ENCODE peak calls at places on chromosomes 11 and 22, in ten cellular contexts. One of them, this sample, is unnamed.

GRCh38 chr11:104728927-104729326 is 169.3 kb downstream of the CASP12 start:
- DNase-seq in suprapubic skin: no peak
- DNase-seq in sigmoid colon: no peak
- DNase-seq in GM23338: no peak
- DNase-seq in stomach: no peak
- DNase-seq in breast epithelium: no peak
- DNase-seq in transverse colon: no peak
- DNase-seq in H1: no peak
- DNase-seq in spleen: no peak
- DNase-seq in HCT116: no peak
- DNase-seq in this sample: no peak

GRCh38 chr11:606245-606644 is 9.5 kb downstream of the IRF7 start:
- DNase-seq in suprapubic skin: peak; percentile 69
- DNase-seq in sigmoid colon: peak; percentile 86
- DNase-seq in GM23338: no peak
- DNase-seq in stomach: peak; percentile 80
- DNase-seq in breast epithelium: peak; percentile 69
- DNase-seq in transverse colon: no peak
- DNase-seq in H1: no peak
- DNase-seq in spleen: no peak
- DNase-seq in HCT116: no peak
- DNase-seq in this sample: peak; percentile 56

GRCh38 chr11:98099371-98099770 is 921.4 kb upstream of the CNTN5 start:
- DNase-seq in suprapubic skin: no peak
- DNase-seq in sigmoid colon: no peak
- DNase-seq in GM23338: no peak
- DNase-seq in stomach: no peak
- DNase-seq in breast epithelium: no peak
- DNase-seq in transverse colon: no peak
- DNase-seq in H1: no peak
- DNase-seq in spleen: no peak
- DNase-seq in HCT116: no peak
- DNase-seq in this sample: no peak

GRCh38 chr11:10075141-10075540 is 218.9 kb downstream of the SBF2 start:
- DNase-seq in suprapubic skin: no peak
- DNase-seq in sigmoid colon: no peak
- DNase-seq in GM23338: no peak
- DNase-seq in stomach: no peak
- DNase-seq in breast epithelium: no peak
- DNase-seq in transverse colon: no peak
- DNase-seq in H1: no peak
- DNase-seq in spleen: no peak
- DNase-seq in HCT116: no peak
- DNase-seq in this sample: no peak

GRCh38 chr11:30406978-30407762 is 84.3 kb downstream of the ARL14EP start:
- DNase-seq in suprapubic skin: no peak
- DNase-seq in sigmoid colon: no peak
- DNase-seq in GM23338: peak; percentile 78
- DNase-seq in stomach: no peak
- DNase-seq in breast epithelium: no peak
- DNase-seq in transverse colon: no peak
- DNase-seq in H1: no peak
- DNase-seq in spleen: no peak
- DNase-seq in HCT116: no peak
- DNase-seq in this sample: no peak

GRCh38 chr11:8988329-8989234 is 15.2 kb downstream of the NRIP3 start:
- DNase-seq in suprapubic skin: no peak
- DNase-seq in sigmoid colon: no peak
- DNase-seq in GM23338: no peak
- DNase-seq in stomach: no peak
- DNase-seq in breast epithelium: no peak
- DNase-seq in transverse colon: no peak
- DNase-seq in H1: no peak
- DNase-seq in spleen: no peak
- DNase-seq in HCT116: no peak
- DNase-seq in this sample: no peak

GRCh38 chr22:41574847-41575381 is 14.1 kb downstream of the CSDC2 start:
- DNase-seq in suprapubic skin: peak; percentile 86
- DNase-seq in sigmoid colon: peak; percentile 94
- DNase-seq in GM23338: no peak
- DNase-seq in stomach: peak; percentile 49
- DNase-seq in breast epithelium: no peak
- DNase-seq in transverse colon: peak; percentile 44
- DNase-seq in H1: no peak
- DNase-seq in spleen: no peak
- DNase-seq in HCT116: no peak
- DNase-seq in this sample: no peak

GRCh38 chr11:66728760-66729385 is at the start of gene SPTBN2:
- DNase-seq in suprapubic skin: no peak
- DNase-seq in sigmoid colon: peak; percentile 60
- DNase-seq in GM23338: peak; percentile 82
- DNase-seq in stomach: no peak
- DNase-seq in breast epithelium: peak; percentile 34
- DNase-seq in transverse colon: peak; percentile 16
- DNase-seq in H1: no peak
- DNase-seq in spleen: no peak
- DNase-seq in HCT116: no peak
- DNase-seq in this sample: no peak

GRCh38 chr11:35040221-35040942 is 98.6 kb upstream of the CD44 start:
- DNase-seq in suprapubic skin: no peak
- DNase-seq in sigmoid colon: no peak
- DNase-seq in GM23338: no peak
- DNase-seq in stomach: no peak
- DNase-seq in breast epithelium: no peak
- DNase-seq in transverse colon: no peak
- DNase-seq in H1: no peak
- DNase-seq in spleen: no peak
- DNase-seq in HCT116: no peak
- DNase-seq in this sample: no peak

GRCh38 chr22:48500481-48501230 is 1327.0 kb downstream of the BRD1 start:
- DNase-seq in suprapubic skin: no peak
- DNase-seq in sigmoid colon: no peak
- DNase-seq in GM23338: no peak
- DNase-seq in stomach: no peak
- DNase-seq in breast epithelium: no peak
- DNase-seq in transverse colon: no peak
- DNase-seq in H1: no peak
- DNase-seq in spleen: peak; percentile 64
- DNase-seq in HCT116: no peak
- DNase-seq in this sample: no peak

DNA sequence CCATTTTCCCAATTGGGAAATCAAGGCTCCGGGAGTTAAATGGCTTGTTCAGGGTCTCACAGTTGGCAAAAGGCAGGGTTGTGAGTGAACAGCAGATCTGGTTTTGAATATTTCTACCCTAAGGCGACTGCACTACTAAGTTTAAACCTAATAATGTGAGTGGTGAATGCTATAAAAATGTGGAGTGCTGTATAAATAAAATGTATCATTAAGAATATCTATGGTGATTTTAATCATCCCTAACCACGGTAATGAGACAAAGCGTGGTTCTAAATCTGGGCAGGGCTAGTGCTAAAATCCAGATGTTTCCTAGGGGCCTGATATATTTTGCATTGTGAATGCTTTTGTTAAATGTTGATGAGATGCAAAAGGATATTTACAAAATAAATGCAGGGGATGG is 58.0 kb downstream of the TSPAN18 start:
- DNase-seq in suprapubic skin: no peak
- DNase-seq in sigmoid colon: no peak
- DNase-seq in GM23338: no peak
- DNase-seq in stomach: no peak
- DNase-seq in breast epithelium: no peak
- DNase-seq in transverse colon: no peak
- DNase-seq in H1: no peak
- DNase-seq in spleen: no peak
- DNase-seq in HCT116: no peak
- DNase-seq in this sample: no peak
- H3K27me3 ChIP-seq in suprapubic skin: no peaks in the 10 kb centered on the region
- H3K27me3 ChIP-seq in sigmoid colon: no peaks in the 10 kb centered on the region
- H3K27me3 ChIP-seq in GM23338: no peaks in the 10 kb centered on the region
- H3K27me3 ChIP-seq in stomach: peaks cover 9% of the 10 kb centered on the region
- H3K27me3 ChIP-seq in breast epithelium: no peaks in the 10 kb centered on the region
- H3K27me3 ChIP-seq in transverse colon: no peaks in the 10 kb centered on the region
- H3K27me3 ChIP-seq in H1: no peaks in the 10 kb centered on the region
- H3K27me3 ChIP-seq in spleen: peaks cover 5% of the 10 kb centered on the region
- H3K27me3 ChIP-seq in HCT116: no peaks in the 10 kb centered on the region
- H3K27me3 ChIP-seq in this sample: no peaks in the 10 kb centered on the region

GRCh38 chr11:77431813-77432212 is 42.1 kb downstream of the PAK1 start:
- DNase-seq in suprapubic skin: no peak
- DNase-seq in sigmoid colon: no peak
- DNase-seq in GM23338: no peak
- DNase-seq in stomach: no peak
- DNase-seq in breast epithelium: no peak
- DNase-seq in transverse colon: no peak
- DNase-seq in H1: no peak
- DNase-seq in spleen: no peak
- DNase-seq in HCT116: no peak
- DNase-seq in this sample: no peak

GRCh38 chr11:77438487-77438886 is 35.4 kb downstream of the PAK1 start:
- DNase-seq in suprapubic skin: no peak
- DNase-seq in sigmoid colon: no peak
- DNase-seq in GM23338: no peak
- DNase-seq in stomach: no peak
- DNase-seq in breast epithelium: no peak
- DNase-seq in transverse colon: no peak
- DNase-seq in H1: no peak
- DNase-seq in spleen: no peak
- DNase-seq in HCT116: no peak
- DNase-seq in this sample: no peak

GRCh38 chr11:77436969-77437368 is 36.9 kb downstream of the PAK1 start:
- DNase-seq in suprapubic skin: no peak
- DNase-seq in sigmoid colon: no peak
- DNase-seq in GM23338: no peak
- DNase-seq in stomach: no peak
- DNase-seq in breast epithelium: no peak
- DNase-seq in transverse colon: no peak
- DNase-seq in H1: no peak
- DNase-seq in spleen: no peak
- DNase-seq in HCT116: no peak
- DNase-seq in this sample: no peak

GRCh38 chr11:77436501-77436900 is 37.4 kb downstream of the PAK1 start:
- DNase-seq in suprapubic skin: no peak
- DNase-seq in sigmoid colon: no peak
- DNase-seq in GM23338: no peak
- DNase-seq in stomach: no peak
- DNase-seq in breast epithelium: no peak
- DNase-seq in transverse colon: no peak
- DNase-seq in H1: no peak
- DNase-seq in spleen: no peak
- DNase-seq in HCT116: no peak
- DNase-seq in this sample: no peak

GRCh38 chr11:77435972-77436371 is 37.9 kb downstream of the PAK1 start:
- DNase-seq in suprapubic skin: no peak
- DNase-seq in sigmoid colon: no peak
- DNase-seq in GM23338: no peak
- DNase-seq in stomach: no peak
- DNase-seq in breast epithelium: no peak
- DNase-seq in transverse colon: no peak
- DNase-seq in H1: no peak
- DNase-seq in spleen: no peak
- DNase-seq in HCT116: no peak
- DNase-seq in this sample: no peak
- H3K4me3 ChIP-seq in suprapubic skin: no peak overlapping the region
- H3K4me3 ChIP-seq in sigmoid colon: no peak overlapping the region
- H3K4me3 ChIP-seq in GM23338: no peak overlapping the region
- H3K4me3 ChIP-seq in stomach: no peak overlapping the region
- H3K4me3 ChIP-seq in breast epithelium: no peak overlapping the region
- H3K4me3 ChIP-seq in transverse colon: no peak overlapping the region
- H3K4me3 ChIP-seq in H1: no peak overlapping the region
- H3K4me3 ChIP-seq in spleen: no peak overlapping the region
- H3K4me3 ChIP-seq in HCT116: no peak overlapping the region
- H3K4me3 ChIP-seq in this sample: no peak overlapping the region

GRCh38 chr22:18068991-18069390 is 8.8 kb upstream of the PEX26 start:
- DNase-seq in suprapubic skin: no peak
- DNase-seq in sigmoid colon: no peak
- DNase-seq in GM23338: no peak
- DNase-seq in stomach: no peak
- DNase-seq in breast epithelium: no peak
- DNase-seq in transverse colon: no peak
- DNase-seq in H1: no peak
- DNase-seq in spleen: no peak
- DNase-seq in HCT116: no peak
- DNase-seq in this sample: no peak

GRCh38 chr22:18068381-18068988 is 9.3 kb upstream of the PEX26 start:
- DNase-seq in suprapubic skin: no peak
- DNase-seq in sigmoid colon: no peak
- DNase-seq in GM23338: no peak
- DNase-seq in stomach: no peak
- DNase-seq in breast epithelium: no peak
- DNase-seq in transverse colon: no peak
- DNase-seq in H1: no peak
- DNase-seq in spleen: no peak
- DNase-seq in HCT116: no peak
- DNase-seq in this sample: no peak

GRCh38 chr22:18066181-18066859 is 11.5 kb upstream of the PEX26 start:
- DNase-seq in suprapubic skin: no peak
- DNase-seq in sigmoid colon: no peak
- DNase-seq in GM23338: no peak
- DNase-seq in stomach: no peak
- DNase-seq in breast epithelium: no peak
- DNase-seq in transverse colon: peak; percentile 50
- DNase-seq in H1: no peak
- DNase-seq in spleen: peak; percentile 68
- DNase-seq in HCT116: no peak
- DNase-seq in this sample: no peak

GRCh38 chr22:18067121-18067520 is 10.7 kb upstream of the PEX26 start:
- DNase-seq in suprapubic skin: no peak
- DNase-seq in sigmoid colon: no peak
- DNase-seq in GM23338: no peak
- DNase-seq in stomach: no peak
- DNase-seq in breast epithelium: no peak
- DNase-seq in transverse colon: no peak
- DNase-seq in H1: no peak
- DNase-seq in spleen: peak; percentile 47
- DNase-seq in HCT116: no peak
- DNase-seq in this sample: no peak

GRCh38 chr22:18067548-18068341 is 10.0 kb upstream of the PEX26 start:
- DNase-seq in suprapubic skin: no peak
- DNase-seq in sigmoid colon: no peak
- DNase-seq in GM23338: no peak
- DNase-seq in stomach: no peak
- DNase-seq in breast epithelium: peak; percentile 22
- DNase-seq in transverse colon: no peak
- DNase-seq in H1: no peak
- DNase-seq in spleen: peak; percentile 68
- DNase-seq in HCT116: no peak
- DNase-seq in this sample: no peak
- TF ChIP-seq POLR2AphosphoS5 in suprapubic skin: no peak
- TF ChIP-seq POLR2AphosphoS5 in sigmoid colon: no peak
- TF ChIP-seq POLR2AphosphoS5 in GM23338: no peak
- TF ChIP-seq POLR2AphosphoS5 in stomach: no peak
- TF ChIP-seq POLR2AphosphoS5 in breast epithelium: no peak
- TF ChIP-seq POLR2AphosphoS5 in transverse colon: no peak
- TF ChIP-seq POLR2AphosphoS5 in H1: no peak
- TF ChIP-seq POLR2AphosphoS5 in spleen: no peak
- TF ChIP-seq POLR2AphosphoS5 in HCT116: no peak
- TF ChIP-seq POLR2AphosphoS5 in this sample: no peak

DNA sequence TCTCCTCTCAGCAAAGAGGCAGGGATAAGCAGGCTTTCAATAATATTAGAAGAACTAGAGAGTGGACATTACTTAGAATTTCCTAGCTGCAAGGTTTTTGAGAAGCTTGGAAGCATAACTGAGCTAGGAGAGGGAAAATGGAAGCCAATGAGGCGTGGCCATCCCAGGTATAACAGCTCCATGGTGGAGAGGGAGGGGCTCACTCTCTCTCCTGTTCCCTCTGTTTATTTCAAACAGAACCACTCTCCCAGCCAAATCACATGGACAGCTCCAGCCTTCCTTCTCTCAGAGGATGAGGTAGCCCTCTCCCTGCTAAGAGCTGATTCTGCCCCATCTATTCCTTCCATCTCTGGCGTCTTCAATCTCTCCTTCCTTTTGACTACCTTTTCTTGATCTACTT is 103.1 kb downstream of the NTM start:
- DNase-seq in suprapubic skin: no peak
- DNase-seq in sigmoid colon: no peak
- DNase-seq in GM23338: no peak
- DNase-seq in stomach: no peak
- DNase-seq in breast epithelium: no peak
- DNase-seq in transverse colon: no peak
- DNase-seq in H1: no peak
- DNase-seq in spleen: no peak
- DNase-seq in HCT116: no peak
- DNase-seq in this sample: no peak
- H3K27me3 ChIP-seq in suprapubic skin: peaks cover 9% of the 10 kb centered on the region
- H3K27me3 ChIP-seq in sigmoid colon: no peaks in the 10 kb centered on the region
- H3K27me3 ChIP-seq in GM23338: no peaks in the 10 kb centered on the region
- H3K27me3 ChIP-seq in stomach: peaks cover 30% of the 10 kb centered on the region
- H3K27me3 ChIP-seq in breast epithelium: peaks cover 9% of the 10 kb centered on the region
- H3K27me3 ChIP-seq in transverse colon: no peaks in the 10 kb centered on the region
- H3K27me3 ChIP-seq in H1: no peaks in the 10 kb centered on the region
- H3K27me3 ChIP-seq in spleen: peaks cover 27% of the 10 kb centered on the region
- H3K27me3 ChIP-seq in HCT116: no peaks in the 10 kb centered on the region
- H3K27me3 ChIP-seq in this sample: no peaks in the 10 kb centered on the region